ENCODE peak calls at places on chromosomes 12 and 14, in four cellular contexts. X is non-pigmented ciliary epithelial cell; C is stimulated activated CD4-positive, alpha-beta T cell treated with anti-CD3 and anti-CD28 coated beads, TNF-alpha, amount 100 ng/mL, for 1 hour; J is EH. L is an unnamed sample.

GRCh38 chr12:46952880-46953517 is 126.4 kb upstream of the PCED1B start:
- DNase-seq in X (no peak), C (no peak), J (no peak), L (no peak)

GRCh38 chr14:56120091-56120632 is 2.0 kb downstream of the PELI2 start:
- DNase-seq in J (peak; percentile 26), C (no peak), X (no peak), L (no peak)

GRCh38 chr12:131456301-131457027 is 254.4 kb upstream of the SFSWAP start:
- DNase-seq in J (no peak), C (no peak), X (no peak), L (no peak)

GRCh38 chr12:106601548-106601947 is 18.7 kb downstream of the RFX4 start:
- DNase-seq in J (no peak), X (no peak), C (no peak), L (no peak)

GRCh38 chr12:50249464-50250229 is 33.7 kb downstream of the LIMA1 start:
- DNase-seq in C (no peak), X (no peak), J (no peak), L (no peak)

GRCh38 chr12:1367731-1368285 is 226.6 kb downstream of the FBXL14 start:
- DNase-seq in X (no peak), C (no peak), J (no peak), L (no peak)

GRCh38 chr14:74358176-74358829 is 10.0 kb downstream of the VRTN start:
- DNase-seq in C (no peak), X (no peak), J (no peak), L (no peak)

GRCh38 chr12:131927110-131928079 is 1.7 kb upstream of the PUS1 start:
- DNase-seq in X (no peak), J (no peak), C (no peak), L (no peak)

GRCh38 chr12:23221066-23221465 is 596.1 kb downstream of the ETNK1 start:
- DNase-seq in C (no peak), X (no peak), J (no peak), L (no peak)

GRCh38 chr12:110046451-110047187 is 1.7 kb downstream of the C12orf76 start:
- DNase-seq in J (no peak), C (no peak), X (no peak), L (no peak)

GRCh38 chr12:2613674-2614073 is 181.1 kb upstream of the FKBP4 start:
- DNase-seq in J (peak; percentile 98), X (peak; percentile 87), C (no peak), L (no peak)

GRCh38 chr12:110498984-110499706 is 2.8 kb downstream of the VPS29 start:
- DNase-seq in X (no peak), C (no peak), J (peak; percentile 83), L (no peak)

GRCh38 chr12:93366427-93366826 is 11.3 kb upstream of the NUDT4 start:
- DNase-seq in X (no peak), J (no peak), C (no peak), L (no peak)